ENCODE peak calls at places on chromosomes 4 and X, in five cellular contexts. E, S, T, J and C are unnamed samples.

GRCh38 chr4:15893967-15894366 is 44.6 kb downstream of the FGFBP1 start:
- DNase-seq in E (no peak), S (no peak), T (no peak), J (peak), C (peak)

GRCh38 chr4:10582059-10582686 is 102.4 kb downstream of the CLNK start:
- DNase-seq in E (peak), S (peak), T (no peak), J (peak), C (peak)

GRCh38 chr4:165345663-165346417 is 18.4 kb downstream of the MSMO1 start:
- DNase-seq in E (no peak), S (no peak), T (no peak), J (no peak), C (peak)

GRCh38 chr4:36152712-36153111 is 91.6 kb downstream of the ARAP2 start:
- DNase-seq in E (no peak), S (no peak), T (no peak), J (no peak), C (no peak)

GRCh38 chrX:132483523-132483922 is 5.3 kb downstream of the MBNL3 start:
- DNase-seq in E (no peak), S (no peak), T (no peak), J (no peak), C (no peak)

GRCh38 chr4:152149734-152150133 is 386.2 kb downstream of the FBXW7 start:
- DNase-seq in E (no peak), S (no peak), T (no peak), J (no peak), C (no peak)

GRCh38 chr4:118180776-118181175 is 146.5 kb downstream of the NDST3 start:
- DNase-seq in E (no peak), S (no peak), T (no peak), J (no peak), C (no peak)

GRCh38 chr4:10115657-10116624 is 658 bp downstream of the WDR1 start:
- DNase-seq in E (peak), S (peak), T (no peak), J (peak), C (peak)

GRCh38 chr4:155615054-155615887 is 51.4 kb upstream of the GUCY1A1 start:
- DNase-seq in E (no peak), S (no peak), T (no peak), J (no peak), C (no peak)

GRCh38 chrX:106467422-106467821 is 144.4 kb upstream of the RADX start:
- DNase-seq in E (no peak), S (no peak), T (no peak), J (no peak), C (no peak)

GRCh38 chr4:15400911-15401671 is 26.7 kb upstream of the C1QTNF7 start:
- DNase-seq in E (peak), S (no peak), T (no peak), J (no peak), C (no peak)

GRCh38 chr4:110245567-110245966 is 47.2 kb upstream of the ELOVL6 start:
- DNase-seq in E (no peak), S (no peak), T (no peak), J (no peak), C (no peak)

GRCh38 chr4:75696036-75696435 is 22.8 kb upstream of the G3BP2 start:
- DNase-seq in E (no peak), S (no peak), T (no peak), J (no peak), C (no peak)

GRCh38 chr4:183906736-183907651 is 1.9 kb downstream of the STOX2 start:
- DNase-seq in E (peak), S (no peak), T (no peak), J (no peak), C (no peak)

GRCh38 chr4:4384837-4385236 is 2.1 kb upstream of the NSG1 start:
- DNase-seq in E (peak), S (peak), T (peak), J (peak), C (no peak)

GRCh38 chr4:25981749-25982148 is 67.7 kb downstream of the SMIM20 start:
- DNase-seq in E (no peak), S (no peak), T (no peak), J (no peak), C (no peak)

GRCh38 chrX:40468033-40468979 is 112.5 kb upstream of the ATP6AP2 start:
- DNase-seq in E (peak), S (peak), T (no peak), J (peak), C (peak)

GRCh38 chr4:127993150-127993549 is 27.9 kb downstream of the ABHD18 start:
- DNase-seq in E (no peak), S (no peak), T (no peak), J (no peak), C (no peak)

GRCh38 chrX:966396-967070 is 245.9 kb downstream of the CRLF2 start:
- DNase-seq in E (no peak), S (no peak), T (no peak), J (no peak), C (no peak)

GRCh38 chr4:946103-946450 is 13.8 kb downstream of the TMEM175 start:
- DNase-seq in E (no peak), S (no peak), T (no peak), J (no peak), C (no peak)

GRCh38 chr4:53432528-53433424 is 55.3 kb downstream of the FIP1L1 start:
- DNase-seq in E (no peak), S (no peak), T (no peak), J (no peak), C (no peak)

GRCh38 chrX:53048169-53049126 is at the start of gene GPR173:
- DNase-seq in E (peak), S (no peak), T (no peak), J (no peak), C (no peak)

GRCh38 chr4:102578819-102579218 is 77.7 kb downstream of the NFKB1 start:
- DNase-seq in E (no peak), S (no peak), T (peak), J (no peak), C (no peak)

GRCh38 chr4:15541941-15542340 is 72.3 kb downstream of the CC2D2A start:
- DNase-seq in E (no peak), S (no peak), T (no peak), J (no peak), C (no peak)

GRCh38 chrX:78650906-78651437 is 8.2 kb downstream of the RTL3 start:
- DNase-seq in E (no peak), S (no peak), T (no peak), J (no peak), C (no peak)

GRCh38 chrX:57906790-57907189 is 3.5 kb downstream of the ZXDA start:
- DNase-seq in E (no peak), S (no peak), T (no peak), J (no peak), C (no peak)

GRCh38 chr4:11720292-11720691 is 291.6 kb upstream of the HS3ST1 start:
- DNase-seq in E (peak), S (no peak), T (no peak), J (no peak), C (peak)

GRCh38 chrX:68995780-68996551 is 167.1 kb downstream of the EFNB1 start:
- DNase-seq in E (no peak), S (no peak), T (no peak), J (no peak), C (no peak)

GRCh38 chrX:153333271-153333670 is 682 bp upstream of the ZNF275 start:
- DNase-seq in E (no peak), S (no peak), T (no peak), J (no peak), C (no peak)

GRCh38 chrX:74434336-74434735 is 13.0 kb downstream of the SLC16A2 start:
- DNase-seq in E (no peak), S (no peak), T (no peak), J (no peak), C (no peak)
- TF ChIP-seq JUND in E (no peak), S (no peak), T (no peak), J (no peak), C (no peak)

DNA sequence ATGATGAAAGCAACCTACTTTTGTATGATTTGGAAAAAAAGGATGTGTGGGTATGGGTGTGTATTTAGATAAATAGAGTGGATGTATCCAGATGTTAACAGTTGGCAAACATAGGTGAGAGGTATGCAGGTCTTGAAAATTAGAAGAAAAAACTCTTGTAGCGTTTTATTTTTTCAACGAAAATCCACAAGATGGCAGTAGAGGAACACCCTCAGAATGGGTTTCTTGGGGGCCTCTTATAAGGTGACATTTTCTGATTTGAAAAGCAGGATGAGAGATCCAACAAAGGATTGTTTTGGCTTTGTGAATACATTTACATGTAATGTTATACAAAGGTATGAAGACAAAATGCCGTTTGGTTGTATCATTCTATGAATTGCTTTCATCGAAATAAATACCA is 68.3 kb downstream of the FMR1NB start:
- DNase-seq in E (peak), S (peak), T (no peak), J (peak), C (peak)
- TF ChIP-seq JUND in E (no peak), S (no peak), T (no peak), J (no peak), C (no peak)

GRCh38 chr4:24912252-24913098 is at the start of gene CCDC149:
- DNase-seq in E (peak), S (peak), T (peak), J (peak), C (peak)
- TF ChIP-seq JUND in E (no peak), S (no peak), T (no peak), J (no peak), C (no peak)

GRCh38 chr4:95585016-95585695 is 36.4 kb upstream of the UNC5C start:
- DNase-seq in E (no peak), S (no peak), T (no peak), J (peak), C (no peak)
- TF ChIP-seq JUND in E (peak), S (no peak), T (no peak), J (peak), C (no peak)

GRCh38 chr4:157048248-157048647 is 27.7 kb upstream of the GLRB start:
- DNase-seq in E (no peak), S (no peak), T (no peak), J (no peak), C (no peak)
- TF ChIP-seq JUND in E (no peak), S (no peak), T (no peak), J (no peak), C (no peak)

GRCh38 chr4:141543176-141543575 is 93.2 kb upstream of the IL15 start:
- DNase-seq in E (no peak), S (no peak), T (no peak), J (no peak), C (no peak)

GRCh38 chr4:141548791-141549190 is 87.6 kb upstream of the IL15 start:
- DNase-seq in E (no peak), S (no peak), T (no peak), J (no peak), C (no peak)
- TF ChIP-seq JUND in E (no peak), S (no peak), T (no peak), J (no peak), C (no peak)

GRCh38 chr4:141763373-141763772 is 127.0 kb downstream of the IL15 start:
- DNase-seq in E (no peak), S (no peak), T (no peak), J (no peak), C (no peak)

GRCh38 chr4:141759796-141760425 is 123.5 kb downstream of the IL15 start:
- DNase-seq in E (no peak), S (no peak), T (no peak), J (no peak), C (no peak)

DNA sequence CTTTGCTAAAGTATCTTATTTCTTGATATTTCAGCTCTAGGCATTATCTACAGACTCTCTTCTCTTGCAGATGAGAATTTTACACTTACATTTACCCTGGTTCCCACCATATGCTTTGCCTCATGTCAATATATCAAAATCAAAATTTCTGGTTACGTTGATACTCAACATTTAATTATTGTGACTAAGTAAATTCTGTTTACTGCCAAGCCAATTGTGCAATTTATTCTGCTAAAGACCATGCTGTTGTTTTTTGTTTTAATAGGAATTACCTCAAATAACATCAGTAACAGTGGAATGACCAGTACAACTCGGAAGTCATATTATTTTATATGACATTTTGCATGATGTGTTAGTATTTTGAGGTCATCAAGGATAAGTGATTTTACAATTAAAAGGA is 125.5 kb downstream of the IL15 start:
- DNase-seq in E (no peak), S (no peak), T (no peak), J (no peak), C (no peak)
- TF ChIP-seq JUND in E (no peak), S (no peak), T (no peak), J (no peak), C (no peak)

DNA sequence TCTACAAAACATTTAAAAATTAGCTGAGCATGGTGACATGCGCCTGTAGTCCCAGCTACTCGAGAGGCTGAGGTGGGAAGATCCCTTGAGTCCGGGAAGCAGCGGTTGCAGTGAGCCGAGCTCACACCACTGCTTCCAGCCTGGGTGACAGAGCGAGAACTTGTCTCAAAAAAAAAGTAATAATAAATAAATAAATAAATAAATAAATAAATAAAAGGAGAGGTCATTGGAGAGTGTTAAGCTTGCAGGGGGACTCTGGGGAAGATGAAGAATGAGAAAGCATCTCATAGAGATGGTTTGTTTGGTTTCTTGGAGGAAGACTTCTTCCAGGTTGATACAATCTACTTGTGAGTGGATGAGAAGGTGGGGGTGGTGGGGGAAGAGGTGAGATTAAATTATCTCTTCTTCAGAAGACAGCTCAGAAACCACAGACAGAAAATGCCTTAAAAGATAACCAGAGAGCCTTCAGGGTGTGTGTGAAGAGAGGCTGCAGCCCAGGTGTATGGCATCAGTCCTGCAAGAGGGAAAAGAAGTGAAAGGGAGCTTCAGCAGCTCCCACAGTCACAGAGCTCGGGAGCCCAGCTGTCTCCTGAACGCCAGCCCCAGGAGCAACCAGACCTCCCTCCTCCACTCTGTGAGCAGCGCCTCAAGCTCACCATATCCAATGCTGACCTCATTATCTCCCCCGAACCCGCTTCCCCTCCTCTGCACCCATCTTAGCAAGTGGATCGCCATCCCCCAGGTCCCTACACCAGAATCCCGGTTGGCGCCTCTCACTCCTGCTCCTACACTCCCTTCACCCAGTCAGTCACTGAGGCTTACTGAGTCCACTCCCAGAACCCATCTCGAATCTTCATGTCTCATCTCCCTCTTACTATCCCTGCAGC is 48.2 kb downstream of the RBM47 start:
- DNase-seq in E (no peak), S (peak), T (no peak), J (no peak), C (no peak)
- TF ChIP-seq JUND in E (no peak), S (no peak), T (no peak), J (no peak), C (no peak)

GRCh38 chr4:171812377-171813194 is 618 bp upstream of the GALNTL6 start:
- DNase-seq in E (peak), S (no peak), T (no peak), J (no peak), C (no peak)

GRCh38 chr4:171809854-171810253 is 3.4 kb upstream of the GALNTL6 start:
- DNase-seq in E (no peak), S (no peak), T (no peak), J (no peak), C (no peak)

GRCh38 chr4:171814545-171814944 is 1.3 kb downstream of the GALNTL6 start:
- DNase-seq in E (no peak), S (no peak), T (no peak), J (no peak), C (no peak)

GRCh38 chr4:171817026-171817425 is 3.8 kb downstream of the GALNTL6 start:
- DNase-seq in E (no peak), S (no peak), T (no peak), J (no peak), C (no peak)

DNA sequence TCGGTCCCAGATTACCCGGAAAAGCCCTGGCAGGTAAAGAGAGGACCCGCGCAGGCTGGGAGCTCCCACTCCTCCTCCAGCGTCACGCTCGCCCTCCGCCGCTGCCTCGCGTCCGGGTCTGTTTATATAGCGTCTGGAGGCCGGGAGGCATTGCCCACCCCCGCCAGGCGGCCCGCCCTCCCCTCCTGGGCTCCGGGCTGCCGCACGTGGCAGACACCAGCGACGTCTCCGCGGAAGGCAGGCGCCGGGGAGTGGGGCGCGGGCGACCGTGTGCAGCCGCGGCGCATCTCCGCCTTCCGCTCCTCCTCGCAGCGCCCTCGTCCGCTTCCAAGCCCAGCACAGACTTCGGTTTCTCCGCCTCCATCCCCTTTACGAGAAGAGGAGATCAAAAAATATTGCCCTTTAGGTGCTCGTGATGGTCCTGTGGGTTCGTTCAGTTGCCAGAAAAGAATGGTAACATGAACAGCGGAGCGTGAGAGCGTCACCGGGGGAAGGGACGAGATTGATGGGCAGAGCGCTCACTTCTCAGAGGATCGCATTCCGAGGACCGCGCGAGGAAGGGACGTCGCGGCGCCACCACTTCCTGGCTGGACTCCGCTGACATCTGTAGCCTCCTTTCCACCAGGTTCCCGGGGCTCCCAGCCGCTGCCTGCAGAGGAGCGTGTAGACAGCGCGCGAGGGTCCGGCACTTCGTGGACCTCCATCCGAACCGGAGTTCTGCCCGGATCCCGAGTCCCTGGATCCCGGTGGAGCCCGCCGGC is at the start of gene GALNTL6:
- DNase-seq in E (peak), S (no peak), T (no peak), J (no peak), C (no peak)
- TF ChIP-seq JUND in E (no peak), S (no peak), T (no peak), J (no peak), C (no peak)